ENCODE peak calls at places on chromosome 11, in four cellular contexts. One of them, this sample, is unnamed.

GRCh38 chr11:19777342-19778102 is 64.9 kb downstream of the NAV2 start:
- DNase-seq in cardiac fibroblast: peak
- DNase-seq in CD8-positive, alpha-beta memory T cell: no peak
- DNase-seq in CD8-positive, alpha-beta T cell: no peak
- DNase-seq in this sample: no peak

GRCh38 chr11:106398396-106399074 is 321.1 kb downstream of the AASDHPPT start:
- DNase-seq in cardiac fibroblast: peak
- DNase-seq in CD8-positive, alpha-beta memory T cell: no peak
- DNase-seq in CD8-positive, alpha-beta T cell: no peak
- DNase-seq in this sample: no peak

GRCh38 chr11:72237112-72237931 is 6.7 kb downstream of the PHOX2A start:
- DNase-seq in cardiac fibroblast: no peak
- DNase-seq in CD8-positive, alpha-beta memory T cell: no peak
- DNase-seq in CD8-positive, alpha-beta T cell: no peak
- DNase-seq in this sample: no peak

GRCh38 chr11:24457985-24458384 is 38.9 kb upstream of the LUZP2 start:
- DNase-seq in cardiac fibroblast: no peak
- DNase-seq in CD8-positive, alpha-beta memory T cell: no peak
- DNase-seq in CD8-positive, alpha-beta T cell: no peak
- DNase-seq in this sample: no peak

GRCh38 chr11:89443366-89444303 is 47.5 kb downstream of the NOX4 start:
- DNase-seq in CD8-positive, alpha-beta T cell: no peak
- DNase-seq in CD8-positive, alpha-beta memory T cell: no peak
- DNase-seq in cardiac fibroblast: no peak
- DNase-seq in this sample: no peak

GRCh38 chr11:68839953-68840641 is 1.6 kb downstream of the CPT1A start:
- DNase-seq in CD8-positive, alpha-beta T cell: no peak
- DNase-seq in CD8-positive, alpha-beta memory T cell: peak
- DNase-seq in cardiac fibroblast: peak
- DNase-seq in this sample: peak

GRCh38 chr11:36316049-36316448 is 20.0 kb downstream of the PRR5L start:
- DNase-seq in CD8-positive, alpha-beta T cell: no peak
- DNase-seq in CD8-positive, alpha-beta memory T cell: no peak
- DNase-seq in cardiac fibroblast: no peak
- DNase-seq in this sample: no peak

GRCh38 chr11:88338223-88338661 is 706 bp upstream of the CTSC start:
- DNase-seq in cardiac fibroblast: peak
- DNase-seq in CD8-positive, alpha-beta memory T cell: peak
- DNase-seq in CD8-positive, alpha-beta T cell: peak
- DNase-seq in this sample: peak

GRCh38 chr11:88979641-88980040 is 86.1 kb downstream of the GRM5 start:
- DNase-seq in CD8-positive, alpha-beta T cell: no peak
- DNase-seq in cardiac fibroblast: peak
- DNase-seq in CD8-positive, alpha-beta memory T cell: no peak
- DNase-seq in this sample: no peak

GRCh38 chr11:73240190-73240781 is 22.2 kb downstream of the P2RY2 start:
- DNase-seq in CD8-positive, alpha-beta T cell: no peak
- DNase-seq in CD8-positive, alpha-beta memory T cell: no peak
- DNase-seq in cardiac fibroblast: peak
- DNase-seq in this sample: no peak

GRCh38 chr11:92314499-92314898 is 89.9 kb downstream of the FAT3 start:
- DNase-seq in CD8-positive, alpha-beta T cell: no peak
- DNase-seq in cardiac fibroblast: peak
- DNase-seq in CD8-positive, alpha-beta memory T cell: no peak
- DNase-seq in this sample: no peak

GRCh38 chr11:3010004-3010403 is 17.9 kb upstream of the NAP1L4 start:
- DNase-seq in CD8-positive, alpha-beta T cell: no peak
- DNase-seq in CD8-positive, alpha-beta memory T cell: no peak
- DNase-seq in cardiac fibroblast: no peak
- DNase-seq in this sample: no peak

GRCh38 chr11:128573674-128574073 is 13.7 kb downstream of the ETS1 start:
- DNase-seq in CD8-positive, alpha-beta memory T cell: no peak
- DNase-seq in CD8-positive, alpha-beta T cell: no peak
- DNase-seq in cardiac fibroblast: peak
- DNase-seq in this sample: no peak

GRCh38 chr11:128575956-128576340 is 11.4 kb downstream of the ETS1 start:
- DNase-seq in CD8-positive, alpha-beta memory T cell: no peak
- DNase-seq in CD8-positive, alpha-beta T cell: no peak
- DNase-seq in cardiac fibroblast: peak
- DNase-seq in this sample: no peak

GRCh38 chr11:128574576-128575011 is 12.8 kb downstream of the ETS1 start:
- DNase-seq in CD8-positive, alpha-beta T cell: no peak
- DNase-seq in cardiac fibroblast: peak
- DNase-seq in CD8-positive, alpha-beta memory T cell: no peak
- DNase-seq in this sample: peak

GRCh38 chr11:128575174-128575955 is 12.0 kb downstream of the ETS1 start:
- DNase-seq in cardiac fibroblast: no peak
- DNase-seq in CD8-positive, alpha-beta memory T cell: no peak
- DNase-seq in CD8-positive, alpha-beta T cell: no peak
- DNase-seq in this sample: no peak

GRCh38 chr11:128576555-128576954 is 10.8 kb downstream of the ETS1 start:
- DNase-seq in cardiac fibroblast: no peak
- DNase-seq in CD8-positive, alpha-beta memory T cell: no peak
- DNase-seq in CD8-positive, alpha-beta T cell: no peak
- DNase-seq in this sample: no peak
- H3K4me3 ChIP-seq in cardiac fibroblast: no peak
- H3K4me3 ChIP-seq in CD8-positive, alpha-beta memory T cell: no peak
- H3K4me3 ChIP-seq in CD8-positive, alpha-beta T cell: no peak
- H3K4me3 ChIP-seq in this sample: no peak

GRCh38 chr11:62443390-62444201 is 24.8 kb downstream of the SCGB1A1 start:
- DNase-seq in CD8-positive, alpha-beta T cell: no peak
- DNase-seq in CD8-positive, alpha-beta memory T cell: no peak
- DNase-seq in cardiac fibroblast: no peak
- DNase-seq in this sample: no peak
- H3K4me3 ChIP-seq in CD8-positive, alpha-beta T cell: no peak
- H3K4me3 ChIP-seq in CD8-positive, alpha-beta memory T cell: no peak
- H3K4me3 ChIP-seq in cardiac fibroblast: peak
- H3K4me3 ChIP-seq in this sample: no peak

GRCh38 chr11:94127632-94128031 is 1.0 kb upstream of the PANX1 start:
- DNase-seq in CD8-positive, alpha-beta memory T cell: no peak
- DNase-seq in CD8-positive, alpha-beta T cell: no peak
- DNase-seq in cardiac fibroblast: no peak
- DNase-seq in this sample: no peak
- H3K4me3 ChIP-seq in CD8-positive, alpha-beta memory T cell: peak
- H3K4me3 ChIP-seq in CD8-positive, alpha-beta T cell: peak
- H3K4me3 ChIP-seq in cardiac fibroblast: peak
- H3K4me3 ChIP-seq in this sample: peak

DNA sequence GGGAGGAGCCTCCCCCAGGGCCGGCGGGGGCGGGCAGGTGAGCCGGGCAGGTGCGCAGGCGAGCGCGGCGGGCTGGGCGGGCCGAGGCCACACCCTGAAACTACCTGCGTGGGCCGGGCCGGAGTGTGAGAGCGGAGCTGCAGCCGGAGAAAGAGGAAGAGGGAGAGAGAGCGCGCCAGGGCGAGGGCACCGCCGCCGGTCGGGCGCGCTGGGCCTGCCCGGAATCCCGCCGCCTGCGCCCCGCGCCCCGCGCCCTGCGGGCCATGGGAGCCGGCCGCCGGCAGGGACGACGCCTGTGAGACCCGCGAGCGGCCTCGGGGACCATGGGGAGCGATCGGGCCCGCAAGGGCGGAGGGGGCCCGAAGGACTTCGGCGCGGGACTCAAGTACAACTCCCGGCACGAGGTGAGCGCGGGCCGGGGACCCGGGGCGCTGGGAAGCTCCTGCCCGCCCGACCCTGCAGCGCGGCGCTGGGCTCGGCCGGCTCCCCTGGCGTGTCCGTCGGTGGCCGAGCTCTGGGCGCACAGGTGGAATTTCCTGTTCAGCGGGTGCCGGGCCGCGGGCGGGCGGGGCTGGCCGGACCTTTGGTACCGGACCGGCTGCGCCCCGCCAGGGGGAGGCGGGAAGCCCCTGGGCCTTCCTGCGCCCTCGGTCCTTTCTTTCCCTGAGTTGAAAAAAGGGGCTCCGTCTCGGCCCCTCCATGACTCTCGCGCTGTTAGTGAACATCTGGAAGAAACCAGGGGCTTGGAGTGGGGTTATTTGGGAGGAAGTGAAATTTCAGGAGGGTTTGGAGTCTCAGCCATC is at the start of gene ST14:
- DNase-seq in cardiac fibroblast: no peak
- DNase-seq in CD8-positive, alpha-beta memory T cell: no peak
- DNase-seq in CD8-positive, alpha-beta T cell: no peak
- DNase-seq in this sample: no peak
- H3K4me3 ChIP-seq in cardiac fibroblast: no peak
- H3K4me3 ChIP-seq in CD8-positive, alpha-beta memory T cell: no peak
- H3K4me3 ChIP-seq in CD8-positive, alpha-beta T cell: no peak
- H3K4me3 ChIP-seq in this sample: no peak

GRCh38 chr11:14972581-14973490 is 685 bp upstream of the CALCA start:
- DNase-seq in cardiac fibroblast: no peak
- DNase-seq in CD8-positive, alpha-beta T cell: no peak
- DNase-seq in CD8-positive, alpha-beta memory T cell: no peak
- DNase-seq in this sample: no peak

GRCh38 chr11:14974021-14974698 is 2.0 kb upstream of the CALCA start:
- DNase-seq in CD8-positive, alpha-beta memory T cell: peak
- DNase-seq in cardiac fibroblast: peak
- DNase-seq in CD8-positive, alpha-beta T cell: no peak
- DNase-seq in this sample: no peak

GRCh38 chr11:14974723-14975587 is 2.8 kb upstream of the CALCA start:
- DNase-seq in CD8-positive, alpha-beta T cell: peak
- DNase-seq in CD8-positive, alpha-beta memory T cell: peak
- DNase-seq in cardiac fibroblast: peak
- DNase-seq in this sample: peak

GRCh38 chr11:14971865-14972580 is at the start of gene CALCA:
- DNase-seq in CD8-positive, alpha-beta memory T cell: no peak
- DNase-seq in cardiac fibroblast: no peak
- DNase-seq in CD8-positive, alpha-beta T cell: no peak
- DNase-seq in this sample: no peak

DNA sequence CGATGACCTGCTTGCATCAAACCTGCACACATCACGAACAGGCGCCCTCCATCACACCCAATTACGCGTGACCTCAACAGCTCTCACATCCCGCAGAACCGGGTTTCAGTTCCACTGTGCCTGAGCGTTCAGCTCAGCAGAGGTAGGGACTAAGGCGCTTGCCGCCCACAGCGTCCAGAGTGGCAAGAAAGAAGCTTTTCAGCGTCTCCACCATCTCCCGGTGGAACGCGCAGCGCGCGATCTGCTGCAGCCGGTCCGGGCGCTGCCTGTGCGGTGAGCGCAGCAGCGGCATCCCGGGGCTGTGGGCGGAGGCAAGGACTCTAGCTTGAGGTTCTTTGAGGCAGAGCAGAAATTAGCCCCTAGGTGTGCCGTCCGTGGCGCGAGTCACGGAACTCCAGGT is 1.5 kb upstream of the CALCA start:
- DNase-seq in CD8-positive, alpha-beta memory T cell: peak
- DNase-seq in cardiac fibroblast: peak
- DNase-seq in CD8-positive, alpha-beta T cell: peak
- DNase-seq in this sample: no peak
- H3K4me3 ChIP-seq in CD8-positive, alpha-beta memory T cell: peak
- H3K4me3 ChIP-seq in cardiac fibroblast: no peak
- H3K4me3 ChIP-seq in CD8-positive, alpha-beta T cell: peak
- H3K4me3 ChIP-seq in this sample: no peak

GRCh38 chr11:6745018-6745417 is 26.8 kb downstream of the OR2AG2 start:
- DNase-seq in CD8-positive, alpha-beta T cell: no peak
- DNase-seq in cardiac fibroblast: no peak
- DNase-seq in CD8-positive, alpha-beta memory T cell: no peak
- DNase-seq in this sample: no peak
- H3K4me3 ChIP-seq in CD8-positive, alpha-beta T cell: peak
- H3K4me3 ChIP-seq in cardiac fibroblast: no peak
- H3K4me3 ChIP-seq in CD8-positive, alpha-beta memory T cell: peak
- H3K4me3 ChIP-seq in this sample: no peak

GRCh38 chr11:81853791-81854190 is 879.9 kb downstream of the FAM181B start:
- DNase-seq in CD8-positive, alpha-beta T cell: no peak
- DNase-seq in CD8-positive, alpha-beta memory T cell: no peak
- DNase-seq in cardiac fibroblast: no peak
- DNase-seq in this sample: no peak
- H3K4me3 ChIP-seq in CD8-positive, alpha-beta T cell: no peak
- H3K4me3 ChIP-seq in CD8-positive, alpha-beta memory T cell: no peak
- H3K4me3 ChIP-seq in cardiac fibroblast: no peak
- H3K4me3 ChIP-seq in this sample: no peak

DNA sequence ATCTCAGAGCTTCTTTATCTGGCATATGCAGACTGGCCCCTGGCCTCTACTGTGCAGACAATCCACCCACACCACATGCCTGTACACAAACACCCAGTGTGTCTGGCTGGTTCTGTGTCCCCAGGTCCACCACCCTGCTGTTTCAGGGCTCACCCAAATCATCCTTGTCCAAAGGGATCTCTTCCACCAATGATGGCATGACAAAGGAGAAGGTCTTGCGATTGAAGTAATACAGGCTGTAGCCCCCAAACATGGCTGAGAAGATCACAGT is 1.7 kb downstream of the SLC37A4 start:
- DNase-seq in CD8-positive, alpha-beta memory T cell: no peak
- DNase-seq in cardiac fibroblast: no peak
- DNase-seq in CD8-positive, alpha-beta T cell: no peak
- DNase-seq in this sample: no peak
- H3K4me3 ChIP-seq in CD8-positive, alpha-beta memory T cell: no peak
- H3K4me3 ChIP-seq in cardiac fibroblast: no peak
- H3K4me3 ChIP-seq in CD8-positive, alpha-beta T cell: no peak
- H3K4me3 ChIP-seq in this sample: no peak

GRCh38 chr11:113974741-113975470 is at the start of gene HTR3A:
- DNase-seq in cardiac fibroblast: no peak
- DNase-seq in CD8-positive, alpha-beta memory T cell: no peak
- DNase-seq in CD8-positive, alpha-beta T cell: no peak
- DNase-seq in this sample: no peak
- H3K4me3 ChIP-seq in cardiac fibroblast: no peak
- H3K4me3 ChIP-seq in CD8-positive, alpha-beta memory T cell: no peak
- H3K4me3 ChIP-seq in CD8-positive, alpha-beta T cell: no peak
- H3K4me3 ChIP-seq in this sample: no peak

GRCh38 chr11:10792385-10793068 is 16.2 kb downstream of the EIF4G2 start:
- DNase-seq in CD8-positive, alpha-beta memory T cell: peak
- DNase-seq in CD8-positive, alpha-beta T cell: peak
- DNase-seq in cardiac fibroblast: peak
- DNase-seq in this sample: no peak
- H3K4me3 ChIP-seq in CD8-positive, alpha-beta memory T cell: peak
- H3K4me3 ChIP-seq in CD8-positive, alpha-beta T cell: no peak
- H3K4me3 ChIP-seq in cardiac fibroblast: peak
- H3K4me3 ChIP-seq in this sample: no peak

This sample was measured in Jurkat, Clone E6-1.